ENCODE peak calls at places on chromosomes 16 and 17, in nine cellular contexts. B, W, M, F, Z, S, L, V and H are unnamed samples. For H3K4me1, the result is how much of the 10 kb centered on the place peaks cover.

GRCh38 chr17:56319531-56319930 is 166.3 kb downstream of the ANKFN1 start:
- DNase-seq in V (peak), S (peak), F (no peak), W (no peak), M (peak), B (no peak), Z (no peak), L (no peak), H (no peak)

GRCh38 chr17:68910256-68910705 is 44.9 kb downstream of the ABCA8 start:
- DNase-seq in M (no peak), S (no peak), F (no peak), V (no peak), B (peak), Z (peak), L (no peak), W (no peak), H (no peak)

GRCh38 chr17:27082775-27083154 is 211.1 kb upstream of the WSB1 start:
- DNase-seq in B (no peak), W (no peak), S (no peak), F (no peak), M (no peak), L (no peak), V (no peak), Z (no peak), H (no peak)

GRCh38 chr17:10195090-10195489 is 3.3 kb downstream of the GAS7 start:
- DNase-seq in V (no peak), B (no peak), F (no peak), L (no peak), M (no peak), S (no peak), Z (no peak), W (no peak), H (no peak)

GRCh38 chr17:50642722-50643656 is 8.3 kb downstream of the ABCC3 start:
- DNase-seq in Z (no peak), M (no peak), S (no peak), B (peak), F (no peak), L (no peak), W (no peak), V (no peak), H (peak)

GRCh38 chr16:10558305-10558704 is 22.1 kb downstream of the EMP2 start:
- DNase-seq in Z (no peak), M (no peak), S (no peak), V (no peak), B (no peak), W (no peak), F (no peak), L (peak), H (no peak)

GRCh38 chr17:30597776-30598288 is 120.6 kb downstream of the GOSR1 start:
- DNase-seq in W (no peak), S (no peak), F (no peak), B (no peak), M (no peak), V (no peak), L (no peak), Z (no peak), H (no peak)

GRCh38 chr16:56354746-56355145 is 70.6 kb downstream of the AMFR start:
- DNase-seq in F (no peak), L (peak), V (no peak), M (no peak), S (no peak), Z (peak), B (no peak), W (no peak), H (peak)

GRCh38 chr17:47257651-47258339 is 4.2 kb downstream of the ITGB3 start:
- DNase-seq in M (no peak), L (no peak), W (no peak), Z (no peak), S (no peak), V (no peak), B (no peak), F (no peak), H (no peak)

GRCh38 chr17:62702746-62703268 is 75.3 kb downstream of the MRC2 start:
- DNase-seq in B (no peak), W (no peak), L (no peak), F (no peak), S (no peak), M (no peak), Z (peak), V (no peak), H (no peak)

GRCh38 chr17:58531122-58531521 is 16.7 kb upstream of the MTMR4 start:
- DNase-seq in S (no peak), B (no peak), V (no peak), W (no peak), M (no peak), Z (no peak), F (no peak), L (no peak), H (no peak)

GRCh38 chr16:48087639-48088038 is 68.2 kb downstream of the ABCC12 start:
- DNase-seq in F (no peak), M (no peak), S (no peak), L (no peak), B (no peak), Z (no peak), W (no peak), V (no peak), H (no peak)

GRCh38 chr17:37490022-37490587 is 414 bp downstream of the DUSP14 start:
- DNase-seq in S (peak), F (peak), B (peak), L (peak), M (peak), V (peak), Z (peak), W (peak), H (no peak)

GRCh38 chr17:7132511-7133094 is 18.0 kb upstream of the ASGR2 start:
- DNase-seq in B (peak), V (peak), S (no peak), Z (no peak), W (peak), M (no peak), L (peak), F (no peak), H (no peak)

GRCh38 chr17:19321481-19322128 is 40.9 kb downstream of the B9D1 start:
- DNase-seq in B (no peak), Z (peak), F (peak), M (no peak), V (no peak), W (no peak), S (no peak), L (no peak), H (no peak)

GRCh38 chr17:53796642-53797041 is 26.1 kb upstream of the KIF2B start:
- DNase-seq in M (no peak), V (no peak), L (no peak), W (no peak), B (no peak), S (no peak), F (no peak), Z (no peak), H (no peak)

GRCh38 chr17:79888811-79889634 is 49.8 kb upstream of the CBX4 start:
- DNase-seq in Z (no peak), V (no peak), S (no peak), L (peak), M (no peak), F (no peak), B (no peak), W (no peak), H (no peak)

GRCh38 chr17:31550389-31551056 is 159.0 kb downstream of the RAB11FIP4 start:
- DNase-seq in W (no peak), M (no peak), B (no peak), Z (no peak), F (no peak), V (no peak), L (no peak), S (no peak), H (no peak)

GRCh38 chr17:5552841-5553240 is 31.5 kb downstream of the NLRP1 start:
- DNase-seq in F (no peak), B (no peak), W (no peak), S (no peak), V (no peak), Z (no peak), M (no peak), L (no peak), H (no peak)

GRCh38 chr17:19703776-19704371 is 12.5 kb downstream of the SLC47A2 start:
- DNase-seq in S (no peak), Z (no peak), L (peak), M (no peak), B (peak), F (no peak), W (no peak), V (no peak), H (no peak)

GRCh38 chr17:59815965-59816364 is 76.8 kb downstream of the TUBD1 start:
- DNase-seq in S (no peak), M (no peak), L (no peak), W (no peak), V (no peak), Z (no peak), B (no peak), F (no peak), H (no peak)

GRCh38 chr17:33292184-33292980 is 713 bp downstream of the ASIC2 start:
- DNase-seq in V (peak), B (no peak), W (no peak), F (peak), Z (no peak), L (no peak), S (no peak), M (no peak), H (no peak)

GRCh38 chr16:931651-932500 is 38.9 kb downstream of the LMF1 start:
- DNase-seq in Z (no peak), S (no peak), L (no peak), F (no peak), M (no peak), W (no peak), V (no peak), B (no peak), H (no peak)

GRCh38 chr16:48575471-48576050 is 34.4 kb downstream of the N4BP1 start:
- DNase-seq in B (no peak), V (no peak), W (no peak), Z (no peak), M (no peak), S (no peak), F (no peak), L (no peak), H (no peak)

GRCh38 chr17:47693667-47694017 is 319 bp upstream of the TBKBP1 start:
- DNase-seq in M (no peak), V (no peak), B (no peak), L (no peak), W (no peak), F (no peak), Z (no peak), S (no peak), H (no peak)

GRCh38 chr16:11100239-11100750 is 155.7 kb downstream of the SOCS1 start:
- DNase-seq in F (peak), M (no peak), B (peak), Z (peak), W (no peak), V (no peak), L (no peak), S (no peak), H (no peak)

GRCh38 chr16:84983308-84983707 is 28.0 kb downstream of the ZDHHC7 start:
- DNase-seq in L (no peak), Z (no peak), W (no peak), V (no peak), M (no peak), B (peak), S (no peak), F (no peak), H (no peak)

GRCh38 chr16:88634141-88634993 is 4.0 kb upstream of the IL17C start:
- DNase-seq in F (no peak), L (no peak), Z (no peak), W (peak), V (peak), S (no peak), B (no peak), M (peak), H (no peak)

GRCh38 chr17:488993-489757 is 136.6 kb upstream of the RPH3AL start:
- DNase-seq in W (peak), V (peak), S (peak), L (no peak), Z (no peak), M (no peak), F (no peak), B (no peak), H (peak)

GRCh38 chr17:73639926-73640325 is 4.3 kb downstream of the SDK2 start:
- DNase-seq in Z (no peak), W (no peak), F (no peak), V (no peak), L (no peak), B (peak), M (no peak), S (no peak), H (no peak)

GRCh38 chr16:9322735-9323134 is 231.3 kb downstream of the HAPSTR1 start:
- DNase-seq in L (no peak), S (no peak), Z (no peak), V (no peak), F (no peak), M (no peak), W (no peak), B (no peak), H (no peak)

GRCh38 chr17:83064732-83065659 is 14.4 kb upstream of the METRNL start:
- DNase-seq in B (peak), V (no peak), F (peak), L (peak), Z (peak), S (no peak), M (no peak), W (no peak), H (peak)

GRCh38 chr17:50684612-50685333 is 22.9 kb downstream of the ANKRD40 start:
- DNase-seq in M (no peak), F (peak), Z (peak), S (no peak), B (peak), V (no peak), L (peak), W (no peak), H (peak)

GRCh38 chr17:19331553-19332245 is 30.8 kb downstream of the B9D1 start:
- DNase-seq in W (no peak), Z (peak), S (no peak), M (no peak), L (no peak), B (no peak), V (no peak), F (no peak), H (no peak)

GRCh38 chr16:12317121-12317810 is 340.7 kb downstream of the SNX29 start:
- DNase-seq in B (no peak), V (no peak), M (peak), Z (no peak), W (no peak), L (no peak), F (no peak), S (no peak), H (no peak)
- H3K4me1 ChIP-seq in B (under half), V (under half), M (under half), Z (under half), W (under half), L (under half), F (under half), S (under half), H (under half)

GRCh38 chr16:24534634-24535033 is 4.7 kb upstream of the RBBP6 start:
- DNase-seq in M (no peak), S (no peak), B (no peak), W (no peak), F (no peak), V (no peak), L (no peak), Z (no peak), H (no peak)
- H3K4me3 ChIP-seq in M (no peak), S (no peak), B (no peak), W (no peak), F (no peak), V (no peak), L (no peak), Z (no peak), H (no peak)

GRCh38 chr17:4329838-4330237 is 36.6 kb downstream of the UBE2G1 start:
- DNase-seq in B (no peak), F (no peak), S (no peak), W (no peak), V (no peak), M (no peak), Z (no peak), L (no peak), H (peak)
- H3K4me1 ChIP-seq in B (under half), F (under half), S (under half), W (under half), V (under half), M (under half), Z (half or more), L (under half), H (half or more)

DNA sequence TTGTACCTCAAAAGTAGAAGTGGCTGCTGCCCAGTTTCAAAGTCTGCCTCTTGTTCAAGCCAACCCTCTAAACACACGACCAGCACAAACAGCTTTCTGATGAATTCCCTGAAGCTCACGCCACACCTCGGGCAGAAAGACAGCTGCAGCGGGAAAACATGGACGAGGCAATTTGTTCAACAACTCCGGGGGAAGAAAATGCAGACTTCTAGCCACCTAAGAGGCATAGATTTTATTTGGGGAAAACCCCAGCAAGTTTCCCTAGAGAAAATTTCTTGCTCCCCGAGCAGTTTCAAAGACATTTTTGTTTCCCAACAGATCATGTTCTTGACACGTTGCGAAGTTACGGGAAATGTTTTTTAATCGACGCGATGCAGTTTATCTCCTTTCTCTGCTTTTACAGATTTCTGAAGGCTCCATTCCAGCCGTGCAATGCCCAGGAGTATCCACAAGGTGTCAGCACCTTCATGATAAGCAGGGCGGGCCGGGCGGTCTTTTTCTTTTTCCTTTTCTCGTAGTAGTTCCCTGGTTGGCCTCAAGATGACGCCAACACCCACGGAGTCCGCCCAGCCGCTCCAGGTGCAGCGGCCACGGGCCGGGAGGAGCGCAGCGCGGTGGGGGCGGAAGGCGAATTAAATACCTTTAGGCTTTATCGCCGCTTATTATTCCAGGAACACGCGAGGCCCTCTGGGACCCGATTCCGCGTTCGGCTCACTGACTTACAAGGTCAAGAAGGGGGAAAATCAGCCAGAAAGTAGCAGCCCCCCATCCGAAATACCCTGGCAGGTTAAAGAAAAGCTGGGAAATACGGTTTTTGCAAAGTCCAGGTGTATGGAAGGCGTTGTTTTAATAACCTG is 2.9 kb upstream of the FOXC2 start:
- DNase-seq in Z (peak), F (peak), L (peak), B (peak), V (peak), W (peak), S (peak), M (peak), H (peak)
- H3K4me3 ChIP-seq in Z (no peak), F (no peak), L (no peak), B (no peak), V (peak), W (peak), S (peak), M (no peak), H (peak)

GRCh38 chr17:76405607-76405966 is 21.2 kb downstream of the SPHK1 start:
- DNase-seq in F (no peak), Z (no peak), V (no peak), L (no peak), M (no peak), W (no peak), B (no peak), S (no peak), H (no peak)

GRCh38 chr17:76405967-76406647 is 21.7 kb downstream of the SPHK1 start:
- DNase-seq in L (no peak), Z (no peak), B (peak), F (no peak), S (no peak), V (no peak), W (no peak), M (peak), H (no peak)

GRCh38 chr17:76404976-76405563 is 20.7 kb downstream of the SPHK1 start:
- DNase-seq in S (no peak), V (no peak), W (no peak), B (no peak), F (no peak), L (no peak), Z (no peak), M (no peak), H (no peak)

GRCh38 chr17:76408037-76408849 is 23.8 kb downstream of the SPHK1 start:
- DNase-seq in W (peak), M (peak), L (peak), F (no peak), Z (no peak), B (peak), S (peak), V (peak), H (peak)

GRCh38 chr17:76407509-76407908 is 23.1 kb downstream of the SPHK1 start:
- DNase-seq in F (no peak), Z (no peak), W (no peak), V (no peak), S (no peak), L (no peak), M (peak), B (no peak), H (no peak)
- H3K4me1 ChIP-seq in F (under half), Z (under half), W (under half), V (under half), S (under half), L (under half), M (under half), B (under half), H (under half)

GRCh38 chr17:49021768-49022103 is 24.6 kb downstream of the IGF2BP1 start:
- DNase-seq in L (no peak), Z (no peak), W (no peak), B (no peak), M (no peak), F (no peak), S (no peak), V (no peak), H (no peak)
- H3K4me3 ChIP-seq in L (no peak), Z (no peak), W (no peak), B (no peak), M (no peak), F (no peak), S (no peak), V (no peak), H (no peak)

GRCh38 chr17:77965354-77965753 is 6.9 kb downstream of the TNRC6C start:
- DNase-seq in S (no peak), L (no peak), F (no peak), W (no peak), Z (no peak), V (no peak), B (no peak), M (no peak), H (no peak)
- H3K4me1 ChIP-seq in S (under half), L (under half), F (under half), W (half or more), Z (under half), V (under half), B (under half), M (under half), H (under half)

GRCh38 chr17:17494499-17495447 is 1.4 kb downstream of the RASD1 start:
- DNase-seq in W (peak), B (peak), V (peak), S (no peak), L (peak), M (no peak), Z (peak), F (peak), H (no peak)
- H3K4me3 ChIP-seq in W (no peak), B (no peak), V (no peak), S (no peak), L (peak), M (no peak), Z (peak), F (peak), H (no peak)